ENCODE peak calls at places on chromosome 10, in seven cellular contexts. A, H, D, V, L, W and F are unnamed samples.

GRCh38 chr10:55063817-55064216 is 262.8 kb upstream of the PCDH15 start:
- DNase-seq in H (no peak), D (no peak), W (no peak), A (no peak), L (no peak), V (no peak), F (no peak)

GRCh38 chr10:6669269-6669859 is 89.3 kb upstream of the PRKCQ start:
- DNase-seq in V (peak), L (peak), A (peak), H (no peak), W (no peak), D (no peak), F (peak)

GRCh38 chr10:102421645-102422585 is 1.3 kb downstream of the FBXL15 start:
- DNase-seq in H (no peak), A (no peak), L (peak), W (no peak), V (no peak), D (no peak), F (no peak)

GRCh38 chr10:29386347-29386999 is 97.6 kb downstream of the LYZL1 start:
- DNase-seq in W (no peak), V (no peak), D (no peak), A (peak), L (peak), H (no peak), F (no peak)

GRCh38 chr10:103637855-103638561 is 144.5 kb downstream of the NEURL1 start:
- DNase-seq in A (peak), D (no peak), V (peak), L (no peak), W (peak), H (no peak), F (no peak)

GRCh38 chr10:90846746-90847145 is 11.1 kb downstream of the HTR7 start:
- DNase-seq in W (no peak), V (no peak), L (no peak), A (no peak), H (no peak), D (no peak), F (no peak)

GRCh38 chr10:88992945-88993537 is 2.4 kb downstream of the FAS start:
- DNase-seq in A (peak), L (peak), W (no peak), H (no peak), D (no peak), V (no peak), F (no peak)

GRCh38 chr10:15486404-15486803 is 115.3 kb upstream of the FAM171A1 start:
- DNase-seq in W (no peak), L (no peak), H (no peak), A (peak), D (no peak), V (no peak), F (peak)

GRCh38 chr10:60911216-60911615 is 32.8 kb downstream of the RHOBTB1 start:
- DNase-seq in W (no peak), D (no peak), L (no peak), A (no peak), V (no peak), H (no peak), F (no peak)

GRCh38 chr10:31757831-31758230 is 170.8 kb downstream of the ARHGAP12 start:
- DNase-seq in H (no peak), D (no peak), L (no peak), V (no peak), A (peak), W (no peak), F (no peak)

GRCh38 chr10:29658984-29659769 is 24.4 kb upstream of the SVIL start:
- DNase-seq in A (peak), V (peak), W (no peak), D (peak), L (no peak), H (no peak), F (peak)

GRCh38 chr10:42977032-42977416 is 99.8 kb upstream of the RET start:
- DNase-seq in A (no peak), L (no peak), W (peak), V (no peak), H (no peak), D (no peak), F (no peak)

GRCh38 chr10:98404571-98405396 is 10.2 kb downstream of the PYROXD2 start:
- DNase-seq in V (no peak), L (no peak), A (peak), D (no peak), H (no peak), W (no peak), F (peak)

GRCh38 chr10:31340343-31340742 is 21.3 kb downstream of the ZEB1 start:
- DNase-seq in W (no peak), V (no peak), H (no peak), L (no peak), A (no peak), D (no peak), F (no peak)

GRCh38 chr10:61452655-61453641 is at the start of gene TMEM26:
- DNase-seq in A (peak), W (no peak), V (no peak), D (no peak), L (peak), H (no peak), F (no peak)

GRCh38 chr10:100811261-100811660 is 65.9 kb downstream of the PAX2 start:
- DNase-seq in W (no peak), L (no peak), V (no peak), H (no peak), A (no peak), D (no peak), F (no peak)

GRCh38 chr10:103736763-103737162 is 118.6 kb downstream of the SH3PXD2A start:
- DNase-seq in D (no peak), W (no peak), H (no peak), V (no peak), L (peak), A (no peak), F (no peak)

GRCh38 chr10:13633689-13634088 is 46.9 kb downstream of the PRPF18 start:
- DNase-seq in H (no peak), L (peak), W (peak), A (peak), D (no peak), V (no peak), F (peak)

GRCh38 chr10:34292675-34293074 is 522.4 kb downstream of the PARD3 start:
- DNase-seq in W (no peak), H (no peak), A (no peak), V (no peak), D (no peak), L (no peak), F (no peak)

GRCh38 chr10:68832596-68832995 is 5.3 kb downstream of the STOX1 start:
- DNase-seq in L (no peak), D (no peak), H (no peak), W (no peak), V (no peak), A (no peak), F (no peak)

GRCh38 chr10:8700689-8701088 is 646.2 kb downstream of the GATA3 start:
- DNase-seq in H (no peak), L (no peak), V (no peak), W (no peak), D (no peak), A (no peak), F (no peak)

GRCh38 chr10:29734640-29734979 is 99.8 kb upstream of the SVIL start:
- DNase-seq in V (no peak), A (peak), H (no peak), W (no peak), D (no peak), L (no peak), F (no peak)

GRCh38 chr10:66537186-66537585 is 388.6 kb upstream of the LRRTM3 start:
- DNase-seq in V (no peak), H (no peak), L (no peak), A (no peak), D (no peak), W (no peak), F (no peak)

GRCh38 chr10:98170249-98171117 is 36.0 kb downstream of the R3HCC1L start:
- DNase-seq in V (peak), A (peak), H (no peak), W (no peak), L (peak), D (no peak), F (no peak)

GRCh38 chr10:30491832-30492530 is 58.0 kb downstream of the MAP3K8 start:
- DNase-seq in A (no peak), H (no peak), L (no peak), V (no peak), D (no peak), W (no peak), F (no peak)

GRCh38 chr10:1102392-1102791 is 46.2 kb downstream of the WDR37 start:
- DNase-seq in W (no peak), V (no peak), D (no peak), H (no peak), L (no peak), A (no peak), F (no peak)

GRCh38 chr10:1101946-1102345 is 45.8 kb downstream of the WDR37 start:
- DNase-seq in A (no peak), H (no peak), L (no peak), W (no peak), V (no peak), D (no peak), F (no peak)

GRCh38 chr10:1102836-1103235 is 46.7 kb downstream of the WDR37 start:
- DNase-seq in H (no peak), L (no peak), W (no peak), A (no peak), V (no peak), D (no peak), F (no peak)

GRCh38 chr10:1100143-1100542 is 44.0 kb downstream of the WDR37 start:
- DNase-seq in L (no peak), H (no peak), D (no peak), W (no peak), A (no peak), V (no peak), F (no peak)

DNA sequence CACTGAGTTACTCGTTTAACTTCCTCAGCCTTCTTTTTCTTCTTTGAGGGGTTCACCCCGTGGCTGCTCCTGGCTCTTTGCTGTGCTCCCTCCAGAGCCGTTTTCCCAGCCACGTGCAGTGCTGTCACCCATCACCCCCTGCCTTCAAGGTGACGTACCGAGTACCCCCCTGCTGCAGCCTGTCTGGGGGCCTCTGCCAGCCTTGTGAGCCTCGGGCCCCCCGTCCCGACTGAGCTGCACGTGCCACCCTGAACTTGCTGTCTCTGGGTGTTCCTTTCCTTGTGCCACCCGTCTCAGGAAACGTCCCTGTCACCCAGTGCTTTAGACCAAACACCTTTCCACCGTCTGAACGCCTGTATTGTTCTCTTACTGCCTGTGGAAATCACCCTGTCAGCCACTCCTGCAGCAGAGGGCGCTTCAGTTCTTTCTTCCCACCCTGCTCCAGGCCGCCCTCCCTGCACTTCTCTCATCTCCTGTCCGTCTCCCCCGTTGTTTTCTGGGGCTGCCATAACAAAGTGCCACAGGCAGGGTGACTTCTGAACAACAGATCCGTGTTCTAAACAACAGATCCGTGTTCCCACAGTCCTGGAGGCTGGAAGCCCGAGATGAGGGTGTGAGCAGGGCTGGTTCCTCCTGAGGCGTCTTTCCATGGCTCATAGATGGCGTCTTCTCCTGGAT is 44.6 kb downstream of the WDR37 start:
- DNase-seq in L (peak), A (no peak), D (no peak), W (no peak), H (no peak), V (no peak), F (no peak)
- TF ChIP-seq CTCF in L (peak), A (no peak), D (no peak), W (no peak), H (no peak), V (no peak), F (no peak)

DNA sequence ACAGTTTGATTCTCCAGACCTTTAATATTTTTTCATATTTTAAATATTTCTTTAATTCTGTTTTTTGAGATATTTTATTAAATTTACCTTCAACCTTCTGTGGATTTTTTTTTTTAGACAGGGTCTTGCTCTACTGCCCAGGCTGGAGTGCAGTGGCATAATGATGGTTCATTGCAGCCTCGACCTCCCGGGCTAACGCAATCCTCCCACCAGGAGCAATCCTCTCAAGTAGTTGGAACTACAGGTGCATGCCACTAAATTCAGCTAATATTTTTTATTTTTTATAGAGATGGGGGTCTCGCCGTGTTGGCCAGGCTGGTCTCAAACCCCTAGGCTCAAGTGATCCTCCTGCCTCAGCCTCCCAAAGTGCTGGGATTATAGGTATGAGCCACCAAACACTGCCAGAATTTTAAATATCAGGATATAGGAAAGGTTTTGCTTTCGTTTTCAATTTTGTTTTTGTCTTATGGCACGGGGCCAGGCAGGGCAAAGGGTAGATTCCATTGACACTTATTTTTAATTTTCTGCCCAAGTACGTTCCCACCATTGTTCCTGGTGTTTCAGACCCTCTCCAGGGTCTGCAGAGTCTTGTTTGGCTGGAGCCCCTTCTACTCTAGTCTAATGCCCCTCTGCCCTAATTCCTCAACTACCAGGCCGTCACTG is 1.2 kb downstream of the TACC2 start:
- DNase-seq in L (no peak), H (no peak), A (no peak), V (no peak), W (no peak), D (no peak), F (no peak)
- H3K4me3 ChIP-seq in L (no peak), H (no peak), A (no peak), V (no peak), W (peak), D (no peak), F (no peak)

DNA sequence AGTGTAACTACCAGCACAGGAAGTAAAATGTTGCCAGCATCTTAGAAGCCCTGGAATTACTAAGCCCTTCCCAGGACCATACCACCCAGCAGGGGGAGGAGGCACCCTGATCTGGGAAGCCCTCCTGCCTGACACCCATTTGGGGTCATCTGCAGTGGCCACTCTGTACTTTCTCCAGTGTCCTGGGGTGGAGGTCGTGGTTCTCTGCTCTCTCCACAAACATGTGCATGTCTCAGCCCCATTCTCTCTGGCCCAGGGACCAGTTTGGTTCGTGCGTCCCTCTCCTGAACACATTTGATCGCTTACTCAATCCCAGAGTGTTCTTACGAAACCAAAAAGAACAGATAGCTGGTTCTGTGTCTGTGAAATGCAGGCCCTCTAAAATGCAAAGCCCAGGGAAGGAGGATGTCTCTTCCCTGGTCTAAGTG is 9.4 kb upstream of the LRRC27 start:
- DNase-seq in W (no peak), H (no peak), V (no peak), A (peak), D (no peak), L (peak), F (no peak)
- TF ChIP-seq CTCF in W (no peak), H (no peak), V (peak), A (peak), D (no peak), L (no peak), F (peak)

GRCh38 chr10:71920540-71921318 is 43.5 kb upstream of the CHST3 start:
- DNase-seq in W (no peak), V (no peak), H (no peak), L (no peak), D (no peak), A (peak), F (no peak)
- H3K4me3 ChIP-seq in W (no peak), V (no peak), H (no peak), L (no peak), D (no peak), A (no peak), F (no peak)

GRCh38 chr10:50554995-50555568 is 68.7 kb downstream of the SGMS1 start:
- DNase-seq in D (no peak), V (no peak), A (peak), W (no peak), L (peak), H (no peak), F (peak)

GRCh38 chr10:50554381-50554994 is 69.3 kb downstream of the SGMS1 start:
- DNase-seq in V (no peak), W (no peak), A (peak), L (peak), H (no peak), D (no peak), F (no peak)

GRCh38 chr10:50552308-50552707 is 71.4 kb downstream of the SGMS1 start:
- DNase-seq in W (no peak), H (no peak), V (peak), D (no peak), L (no peak), A (peak), F (peak)

GRCh38 chr10:50551894-50552293 is 71.9 kb downstream of the SGMS1 start:
- DNase-seq in H (peak), V (no peak), D (no peak), L (no peak), W (no peak), A (no peak), F (no peak)

GRCh38 chr10:50552771-50553535 is 70.8 kb downstream of the SGMS1 start:
- DNase-seq in A (no peak), D (peak), H (no peak), W (no peak), V (no peak), L (peak), F (no peak)
- TF ChIP-seq CTCF in A (peak), D (no peak), H (no peak), W (peak), V (peak), L (peak), F (peak)

GRCh38 chr10:111370101-111370500 is 293.3 kb downstream of the ADRA2A start:
- DNase-seq in V (no peak), W (no peak), D (no peak), A (no peak), H (no peak), L (peak), F (no peak)

GRCh38 chr10:111379521-111379920 is 302.7 kb downstream of the ADRA2A start:
- DNase-seq in W (no peak), D (no peak), L (no peak), A (no peak), H (no peak), V (no peak), F (no peak)

GRCh38 chr10:111373696-111374095 is 296.9 kb downstream of the ADRA2A start:
- DNase-seq in V (no peak), D (no peak), A (no peak), L (no peak), W (no peak), H (no peak), F (no peak)
- H3K4me3 ChIP-seq in V (no peak), D (no peak), A (no peak), L (no peak), W (no peak), H (no peak), F (no peak)

DNA sequence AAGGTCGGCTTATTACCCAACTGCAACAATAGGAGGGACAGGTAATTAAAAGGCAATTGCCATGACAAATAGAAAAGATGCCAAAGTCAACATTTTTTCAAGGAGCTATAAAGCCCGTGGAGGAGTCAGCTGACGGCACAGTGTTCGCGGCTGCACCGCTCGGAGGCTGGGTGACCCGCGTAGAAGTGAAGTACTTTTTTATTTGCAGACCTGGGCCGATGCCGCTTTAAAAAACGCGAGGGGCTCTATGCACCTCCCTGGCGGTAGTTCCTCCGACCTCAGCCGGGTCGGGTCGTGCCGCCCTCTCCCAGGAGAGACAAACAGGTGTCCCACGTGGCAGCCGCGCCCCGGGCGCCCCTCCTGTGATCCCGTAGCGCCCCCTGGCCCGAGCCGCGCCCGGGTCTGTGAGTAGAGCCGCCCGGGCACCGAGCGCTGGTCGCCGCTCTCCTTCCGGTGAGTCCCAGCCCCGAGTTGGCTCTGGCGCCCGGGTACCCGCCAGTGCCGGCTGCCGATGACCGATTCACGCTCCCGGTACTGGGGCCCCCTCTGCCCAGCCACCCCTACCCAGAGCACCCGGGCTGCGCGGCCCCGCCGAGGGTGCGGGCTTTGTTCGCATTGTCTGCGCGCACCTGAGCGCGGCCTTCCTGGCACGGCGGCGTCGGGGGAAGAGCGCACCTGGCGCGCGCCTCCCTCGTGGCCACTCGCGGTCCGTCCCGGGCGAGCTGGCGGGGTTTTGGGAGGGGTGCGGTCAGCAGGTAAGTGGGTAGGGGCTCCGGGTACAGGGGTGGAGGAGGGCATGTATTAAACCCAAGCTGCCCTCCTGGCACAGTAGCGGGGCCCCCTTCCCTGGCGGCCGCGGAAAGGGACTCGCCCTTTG is at the start of gene VWA2:
- DNase-seq in V (no peak), H (peak), L (peak), D (no peak), W (no peak), A (no peak), F (no peak)
- TF ChIP-seq CTCF in V (no peak), H (no peak), L (peak), D (no peak), W (no peak), A (no peak), F (no peak)

DNA sequence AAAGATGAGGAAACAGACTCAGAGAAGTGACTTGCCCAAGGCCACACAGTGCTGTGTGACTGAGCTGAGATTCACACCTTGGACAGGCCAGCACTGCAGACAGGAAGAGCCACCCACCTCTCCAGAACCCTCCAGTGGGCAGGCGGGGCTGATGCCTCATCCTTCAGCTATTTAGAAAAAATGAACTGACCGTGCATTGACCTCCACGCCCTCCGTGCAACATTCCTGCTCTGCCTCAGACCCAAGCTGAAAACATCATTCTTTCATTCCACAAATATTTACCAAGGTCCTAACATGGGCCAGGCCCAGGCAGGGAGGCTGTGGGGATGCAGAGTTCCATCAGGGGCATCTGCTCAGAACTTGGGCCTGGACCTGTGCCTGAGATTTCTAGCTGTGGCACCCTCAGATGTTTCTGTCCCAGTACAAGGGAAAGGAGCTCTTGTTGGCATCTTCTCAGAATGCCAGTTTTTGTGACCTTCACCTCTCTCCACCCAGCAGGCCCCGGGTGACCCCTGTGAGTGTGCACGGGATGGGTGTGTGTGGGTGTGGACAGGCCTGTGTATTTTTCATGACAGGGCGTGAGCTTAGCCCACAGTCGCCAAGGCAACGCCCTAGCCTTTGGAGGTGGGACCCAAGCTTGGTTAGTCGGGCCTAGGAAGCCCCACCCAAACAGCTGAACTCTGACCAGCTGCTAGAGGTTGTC is 6.5 kb downstream of the VSIR start:
- DNase-seq in V (peak), D (no peak), A (peak), H (no peak), L (no peak), W (peak), F (peak)
- H3K4me3 ChIP-seq in V (no peak), D (peak), A (no peak), H (no peak), L (no peak), W (peak), F (no peak)